ENCODE peak calls at places on chromosomes 2 and 18, in eight cellular contexts. W is bronchial epithelial cell, R is Caco-2, F is tibial nerve, H is cardiac muscle cell, M is Peyer's patch, N is astrocyte, D is transverse colon. C is an unnamed sample. For H3K27me3, the result is how much of the 10 kb centered on the place peaks cover.

GRCh38 chr18:37534627-37535026 is 31.0 kb downstream of the CELF4 start:
- DNase-seq in N (no peak), H (no peak), M (no peak), R (no peak), D (no peak), F (no peak), W (no peak), C (no peak)

GRCh38 chr2:151159109-151159690 is 102.5 kb downstream of the RBM43 start:
- DNase-seq in H (no peak), M (no peak), R (no peak), N (peak), D (no peak), F (no peak), W (no peak), C (no peak)

GRCh38 chr2:223744580-223744979 is 92.8 kb downstream of the AP1S3 start:
- DNase-seq in N (peak), W (peak), R (peak), D (no peak), F (no peak), H (peak), M (no peak), C (no peak)

GRCh38 chr18:13316066-13316465 is 97.5 kb downstream of the LDLRAD4 start:
- DNase-seq in D (no peak), R (no peak), M (no peak), W (no peak), H (no peak), N (no peak), F (no peak), C (no peak)

GRCh38 chr18:48032876-48033769 is 102.7 kb upstream of the SMAD2 start:
- DNase-seq in F (no peak), W (peak), D (no peak), N (peak), H (no peak), M (no peak), R (no peak), C (peak)

GRCh38 chr18:32213693-32214092 is 23.9 kb downstream of the MEP1B start:
- DNase-seq in R (peak), W (no peak), D (no peak), F (no peak), M (no peak), N (no peak), H (no peak), C (no peak)

GRCh38 chr18:3466051-3466450 is 16.1 kb downstream of the TGIF1 start:
- DNase-seq in R (no peak), W (peak), N (peak), M (no peak), H (no peak), F (no peak), D (no peak), C (peak)

GRCh38 chr2:60411295-60411694 is 142.2 kb downstream of the BCL11A start:
- DNase-seq in H (no peak), M (no peak), R (no peak), D (no peak), W (no peak), N (peak), F (no peak), C (no peak)

GRCh38 chr2:103734911-103735310 is 973.1 kb downstream of the TMEM182 start:
- DNase-seq in N (no peak), R (no peak), F (no peak), D (no peak), H (no peak), M (no peak), W (no peak), C (no peak)

GRCh38 chr2:241859436-241860183 is 916 bp upstream of the PDCD1 start:
- DNase-seq in R (peak), F (peak), M (no peak), W (no peak), N (no peak), H (no peak), D (peak), C (no peak)

GRCh38 chr2:23350026-23350791 is 34.8 kb upstream of the KLHL29 start:
- DNase-seq in N (no peak), R (no peak), D (no peak), W (no peak), M (no peak), H (no peak), F (no peak), C (no peak)

GRCh38 chr2:47616506-47616905 is 166.4 kb upstream of the MSH6 start:
- DNase-seq in M (no peak), W (peak), H (no peak), D (no peak), N (no peak), F (no peak), R (no peak), C (no peak)

GRCh38 chr2:68157002-68157401 is 686 bp upstream of the PNO1 start:
- DNase-seq in F (no peak), R (no peak), W (peak), N (no peak), D (no peak), H (peak), M (no peak), C (no peak)

GRCh38 chr2:43267393-43267792 is 41.0 kb upstream of the ZFP36L2 start:
- DNase-seq in F (no peak), H (no peak), M (no peak), R (no peak), N (no peak), D (no peak), W (no peak), C (no peak)

GRCh38 chr18:61992923-61993322 is 100.1 kb upstream of the RNF152 start:
- DNase-seq in R (no peak), D (no peak), H (no peak), F (no peak), M (no peak), W (peak), N (peak), C (no peak)

GRCh38 chr2:196718796-196719564 is 79.5 kb downstream of the CCDC150 start:
- DNase-seq in M (peak), W (no peak), D (no peak), F (peak), R (peak), N (peak), H (peak), C (peak)

GRCh38 chr2:28435796-28436425 is 43.3 kb downstream of the FOSL2 start:
- DNase-seq in N (no peak), F (no peak), H (no peak), M (peak), W (peak), R (peak), D (peak), C (peak)

GRCh38 chr18:58176915-58177717 is 133.1 kb downstream of the NEDD4L start:
- DNase-seq in N (peak), W (peak), D (no peak), M (no peak), F (peak), R (no peak), H (no peak), C (peak)

GRCh38 chr2:100861340-100861739 is 41.4 kb downstream of the NPAS2 start:
- DNase-seq in D (no peak), R (no peak), H (no peak), N (no peak), W (no peak), F (no peak), M (no peak), C (no peak)

GRCh38 chr2:150699208-150699607 is 211.7 kb upstream of the RND3 start:
- DNase-seq in R (no peak), W (no peak), N (no peak), H (no peak), M (no peak), F (no peak), D (no peak), C (no peak)

GRCh38 chr2:180505203-180505602 is 475.2 kb upstream of the UBE2E3 start:
- DNase-seq in R (no peak), W (peak), F (no peak), M (no peak), N (peak), H (no peak), D (no peak), C (no peak)

GRCh38 chr2:98507940-98508689 is 63.5 kb downstream of the INPP4A start:
- DNase-seq in M (no peak), R (no peak), F (no peak), D (peak), W (no peak), H (peak), N (peak), C (no peak)

GRCh38 chr18:9756566-9757470 is 48.7 kb downstream of the RAB31 start:
- DNase-seq in D (no peak), W (no peak), N (no peak), M (no peak), R (no peak), H (no peak), F (no peak), C (no peak)

DNA sequence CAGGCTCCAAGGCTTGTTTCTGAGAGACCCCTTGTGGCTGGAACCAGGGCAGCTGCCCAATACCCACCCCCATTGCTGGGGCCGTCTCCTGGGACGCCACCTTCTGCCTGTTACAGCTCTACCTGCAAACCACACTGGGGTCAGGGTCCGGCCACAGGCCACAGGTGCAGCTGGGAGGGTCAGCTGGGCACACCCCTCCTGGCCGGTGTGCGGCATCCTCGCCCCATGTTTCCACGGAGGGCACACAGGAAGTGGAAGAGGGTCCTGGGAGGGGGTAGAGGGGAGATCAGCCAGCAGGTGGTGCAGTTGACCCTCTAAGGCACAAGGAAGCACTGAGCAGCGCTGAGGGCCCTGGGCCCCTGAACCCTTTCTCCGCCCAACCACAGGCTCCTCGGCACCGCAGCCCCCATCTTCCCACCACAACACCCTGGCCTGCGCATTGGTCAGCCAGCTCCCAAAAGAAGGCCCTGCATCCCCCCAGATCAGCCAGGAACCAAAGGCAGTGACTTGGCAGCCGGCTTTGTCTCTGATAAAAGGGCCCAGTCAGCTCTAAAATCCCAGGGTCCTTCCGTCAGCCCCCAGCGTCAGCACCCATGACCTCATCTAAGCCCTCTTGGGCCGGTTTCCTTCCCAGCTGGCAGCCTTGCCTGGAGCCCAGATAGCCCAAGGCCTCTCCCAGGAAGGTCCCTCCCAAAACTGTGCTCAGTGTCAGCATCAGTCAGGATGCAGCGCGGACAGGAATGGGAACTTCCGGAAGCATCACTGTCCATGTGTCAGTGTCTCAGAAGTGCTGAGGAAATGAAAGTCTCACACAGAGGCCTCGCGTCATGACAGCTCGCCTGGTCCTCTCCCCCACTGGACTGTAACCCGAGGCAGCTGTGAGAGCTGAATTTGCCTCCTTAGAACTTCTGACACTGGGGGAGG is 1.7 kb downstream of the ERFE start:
- DNase-seq in W (no peak), R (peak), N (no peak), M (peak), H (peak), D (no peak), F (no peak), C (no peak)
- H3K4me3 ChIP-seq in W (no peak), R (no peak), N (no peak), M (peak), H (no peak), D (no peak), F (no peak), C (peak)

DNA sequence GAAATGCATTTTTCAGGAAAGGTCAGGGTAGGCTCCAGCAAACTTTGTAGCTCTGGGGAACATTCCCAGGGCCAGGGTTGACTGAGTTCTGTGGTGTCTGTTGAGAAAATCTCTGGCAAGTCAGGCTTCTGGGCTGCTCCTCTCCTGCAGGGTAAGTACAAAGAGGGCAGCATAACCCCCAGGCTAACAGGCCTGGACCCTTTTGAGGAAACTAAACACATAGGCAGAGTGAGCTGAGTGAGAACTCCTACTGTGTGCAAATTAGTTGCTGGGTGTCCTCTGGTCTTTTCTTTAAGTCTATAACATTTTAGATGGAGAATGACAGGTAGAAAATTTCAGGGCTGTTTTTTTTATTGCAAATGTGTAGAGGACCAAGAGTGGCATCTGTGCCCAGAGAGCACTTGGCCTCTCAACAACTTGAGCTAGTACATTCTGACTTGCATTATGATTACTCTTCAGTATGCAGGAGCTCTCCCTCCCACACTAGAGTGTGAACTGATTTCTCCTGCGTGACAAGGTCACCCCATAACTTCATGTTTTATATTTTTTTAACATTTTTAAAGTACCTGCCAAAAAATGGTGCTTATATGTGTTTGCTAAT is 49.9 kb downstream of the GPR39 start:
- DNase-seq in D (no peak), R (no peak), N (no peak), F (no peak), H (no peak), W (no peak), M (no peak), C (no peak)
- TF ChIP-seq CTCF in D (no peak), R (no peak), N (no peak), F (no peak), H (no peak), W (no peak), M (no peak), C (no peak)

DNA sequence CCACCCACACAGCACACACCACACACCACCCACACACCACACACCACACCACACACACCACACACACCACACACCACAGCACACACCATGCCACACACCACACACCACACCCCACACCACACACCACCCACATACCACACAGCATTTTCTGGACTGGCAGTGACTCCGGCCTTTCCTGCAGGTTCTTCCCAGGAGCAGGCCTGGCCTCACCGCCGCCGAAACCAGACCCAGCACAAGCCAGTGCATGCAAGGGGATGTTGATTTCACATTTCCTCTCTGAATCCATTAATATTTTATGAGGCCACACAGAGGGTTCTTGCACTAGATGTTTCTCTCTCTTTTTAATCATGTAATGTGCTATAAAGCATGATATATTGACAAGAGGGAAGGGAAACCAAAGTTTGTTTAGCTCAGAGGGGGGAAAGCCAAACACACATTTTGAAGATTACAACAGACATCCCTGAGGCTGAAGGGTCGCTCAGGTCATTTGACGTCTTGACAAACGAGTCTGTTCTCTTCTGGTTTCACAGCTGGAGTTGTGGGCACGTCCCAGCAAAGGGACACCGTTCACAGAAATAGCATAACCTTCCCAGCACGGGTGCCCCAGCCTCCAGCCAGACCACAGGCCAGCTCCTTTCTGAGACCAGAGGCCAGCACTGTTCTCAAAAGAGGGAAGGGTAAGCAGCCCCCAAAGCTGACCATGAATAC is 340.6 kb upstream of the SALL3 start:
- DNase-seq in N (no peak), R (no peak), F (no peak), D (no peak), H (no peak), W (peak), M (no peak), C (no peak)
- H3K27me3 ChIP-seq in N (under half), R (under half), F (under half), D (under half), H (under half), W (under half), M (under half), C (under half)

GRCh38 chr2:230795856-230796255 is 68.9 kb upstream of the ITM2C start:
- DNase-seq in F (peak), D (no peak), W (no peak), M (no peak), R (no peak), H (no peak), N (no peak), C (no peak)

GRCh38 chr2:230790981-230791380 is 73.8 kb upstream of the ITM2C start:
- DNase-seq in N (no peak), W (no peak), H (no peak), M (no peak), D (no peak), R (no peak), F (no peak), C (no peak)

GRCh38 chr2:230794472-230794871 is 70.3 kb upstream of the ITM2C start:
- DNase-seq in N (no peak), H (no peak), W (no peak), D (no peak), M (no peak), F (no peak), R (no peak), C (no peak)

GRCh38 chr2:230796280-230796862 is 68.4 kb upstream of the ITM2C start:
- DNase-seq in M (no peak), H (no peak), F (no peak), W (peak), D (no peak), R (no peak), N (peak), C (no peak)

GRCh38 chr2:230793573-230794359 is 71.0 kb upstream of the ITM2C start:
- DNase-seq in H (no peak), M (no peak), N (peak), F (peak), D (peak), R (no peak), W (peak), C (peak)
- H3K4me3 ChIP-seq in H (no peak), M (no peak), N (peak), F (no peak), D (no peak), R (no peak), W (no peak), C (no peak)

GRCh38 chr2:161096336-161096735 is 63.9 kb upstream of the TANK start:
- DNase-seq in N (no peak), F (no peak), M (no peak), H (no peak), W (no peak), D (no peak), R (no peak), C (no peak)
- TF ChIP-seq CTCF in N (no peak), F (no peak), M (no peak), H (no peak), W (no peak), D (no peak), R (no peak), C (no peak)

DNA sequence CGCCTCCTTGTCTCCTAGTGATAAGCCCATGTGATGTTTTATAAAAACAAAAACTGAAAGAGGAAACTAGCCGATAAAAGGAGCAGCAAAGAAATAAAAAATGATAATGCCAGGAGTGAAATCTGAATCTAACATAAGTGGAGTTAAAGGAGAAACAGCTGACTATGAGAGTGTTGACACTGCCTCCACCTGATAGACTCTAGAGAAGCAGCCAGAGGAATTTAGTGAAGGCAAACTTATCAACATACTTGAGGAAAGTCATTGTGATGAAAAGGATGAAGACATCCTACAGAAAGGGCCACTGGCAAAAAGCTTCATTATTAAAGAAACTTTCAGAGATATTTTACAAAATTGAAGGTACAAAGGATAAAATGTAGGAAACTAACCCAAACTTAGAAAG is 1.9 kb downstream of the M1AP start:
- DNase-seq in F (no peak), M (no peak), D (no peak), R (no peak), H (no peak), N (no peak), W (no peak), C (no peak)
- H3K27me3 ChIP-seq in F (under half), M (under half), D (under half), R (under half), H (under half), N (under half), W (under half), C (under half)

GRCh38 chr2:211931314-211931713 is 607.3 kb downstream of the ERBB4 start:
- DNase-seq in W (peak), N (no peak), F (no peak), M (no peak), D (no peak), H (no peak), R (no peak), C (no peak)
- H3K4me3 ChIP-seq in W (no peak), N (no peak), F (no peak), M (no peak), D (no peak), H (no peak), R (no peak), C (no peak)